ENCODE peak calls at places on chromosome 5, in eight cellular contexts. K, D, Q, S, L, Y, J and U are unnamed samples.
A peak's percentile ranks its signal among the peaks of the same experiment; 100 is the strongest.

GRCh38 chr5:51377151-51378060 is 5.8 kb upstream of the ISL1 start:
- DNase-seq in D (no peak), Y (no peak), J (no peak), Q (peak; percentile 26), S (peak; percentile 71), K (no peak), L (no peak), U (no peak)

GRCh38 chr5:113259034-113259433 is 175.8 kb downstream of the TSSK1B start:
- DNase-seq in L (no peak), Y (no peak), J (no peak), D (no peak), Q (no peak), K (no peak), S (no peak), U (no peak)

GRCh38 chr5:67731886-67732285 is 483.7 kb upstream of the PIK3R1 start:
- DNase-seq in L (no peak), Q (no peak), K (no peak), S (no peak), J (no peak), Y (no peak), D (no peak), U (no peak)

GRCh38 chr5:67147768-67148167 is 48.8 kb downstream of the CD180 start:
- DNase-seq in Q (no peak), Y (no peak), D (no peak), L (no peak), S (no peak), J (no peak), K (peak; percentile 70), U (no peak)

GRCh38 chr5:42949348-42950090 is 90.6 kb downstream of the ANXA2R start:
- DNase-seq in K (peak; percentile 55), S (peak; percentile 50), Q (no peak), Y (no peak), L (peak; percentile 68), J (peak; percentile 61), D (peak; percentile 58), U (peak; percentile 75)

GRCh38 chr5:111583761-111584203 is 71.4 kb upstream of the STARD4 start:
- DNase-seq in J (no peak), D (no peak), Y (no peak), K (peak; percentile 30), L (no peak), Q (no peak), S (no peak), U (peak; percentile 38)

GRCh38 chr5:66642538-66642937 is 46.3 kb downstream of the MAST4 start:
- DNase-seq in Q (no peak), L (no peak), S (no peak), K (no peak), Y (no peak), D (no peak), J (no peak), U (no peak)

GRCh38 chr5:10607666-10608442 is 44.0 kb downstream of the ANKRD33B start:
- DNase-seq in K (peak; percentile 92), Y (no peak), L (peak; percentile 81), Q (no peak), D (no peak), J (peak; percentile 59), S (peak; percentile 50), U (no peak)

GRCh38 chr5:173777669-173778068 is 110.5 kb upstream of the CPEB4 start:
- DNase-seq in Q (no peak), J (no peak), D (no peak), S (no peak), Y (no peak), L (no peak), K (no peak), U (no peak)

GRCh38 chr5:31407921-31408714 is 123.8 kb downstream of the DROSHA start:
- DNase-seq in K (peak; percentile 24), S (no peak), Q (no peak), J (no peak), D (no peak), Y (no peak), L (no peak), U (peak; percentile 38)

DNA sequence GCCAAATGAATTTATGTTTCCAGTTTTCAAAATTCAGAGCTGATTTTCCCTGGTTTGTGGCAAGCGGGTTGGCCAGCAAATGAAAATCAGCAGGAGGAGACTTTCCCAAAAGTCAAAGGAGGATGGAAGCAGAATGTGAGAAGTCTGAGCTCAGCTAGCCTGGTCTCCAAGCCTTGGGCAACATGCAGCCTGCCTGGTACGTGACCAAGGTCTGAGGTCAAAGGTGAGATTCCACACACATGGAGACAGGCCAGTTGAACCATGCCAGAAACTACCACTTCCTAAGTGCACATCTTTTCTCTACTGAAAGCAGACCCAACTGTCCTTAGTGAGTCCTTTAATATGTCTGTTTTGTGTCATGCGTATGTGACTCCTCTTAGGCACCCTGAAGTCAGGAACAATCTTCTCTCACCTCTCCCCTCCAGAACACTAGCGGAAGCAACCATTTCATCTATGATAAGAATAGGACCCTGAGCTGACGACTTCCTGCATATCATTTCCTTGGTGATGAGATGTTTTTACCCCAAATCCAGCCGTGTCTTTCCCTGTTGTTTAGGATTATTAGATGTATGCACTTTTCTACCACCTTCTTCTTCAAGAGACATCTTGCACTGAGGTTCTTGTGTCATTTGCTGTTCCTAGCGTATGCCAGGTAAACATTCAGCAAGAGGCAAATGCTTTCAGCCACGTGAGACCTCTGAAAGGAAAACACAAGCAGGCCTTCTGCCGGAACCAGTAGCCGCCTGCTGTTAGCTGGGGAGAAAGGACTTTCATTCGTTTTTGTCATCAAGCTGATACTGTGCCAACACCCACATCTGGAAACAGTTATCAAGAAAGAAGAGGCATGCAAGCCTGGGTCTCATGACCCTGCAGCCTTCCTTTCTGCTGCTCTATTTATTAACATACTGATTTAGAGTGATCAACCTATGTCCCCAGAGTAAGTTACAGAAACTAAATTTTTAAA is 9.7 kb upstream of the TGFBI start:
- DNase-seq in D (no peak), K (peak; percentile 99), L (no peak), S (no peak), Q (no peak), J (no peak), Y (no peak), U (peak; percentile 97)
- TF ChIP-seq CTCF in D (peak; percentile 18), K (peak; percentile 66), L (no peak), S (no peak), Q (no peak), J (no peak), Y (no peak), U (peak; percentile 71)

GRCh38 chr5:134581241-134581981 is 51.2 kb downstream of the SAR1B start:
- DNase-seq in K (no peak), D (no peak), Q (no peak), S (no peak), J (no peak), Y (no peak), L (peak; percentile 43), U (no peak)
- TF ChIP-seq CTCF in K (no peak), D (no peak), Q (no peak), S (no peak), J (no peak), Y (no peak), L (no peak), U (no peak)

DNA sequence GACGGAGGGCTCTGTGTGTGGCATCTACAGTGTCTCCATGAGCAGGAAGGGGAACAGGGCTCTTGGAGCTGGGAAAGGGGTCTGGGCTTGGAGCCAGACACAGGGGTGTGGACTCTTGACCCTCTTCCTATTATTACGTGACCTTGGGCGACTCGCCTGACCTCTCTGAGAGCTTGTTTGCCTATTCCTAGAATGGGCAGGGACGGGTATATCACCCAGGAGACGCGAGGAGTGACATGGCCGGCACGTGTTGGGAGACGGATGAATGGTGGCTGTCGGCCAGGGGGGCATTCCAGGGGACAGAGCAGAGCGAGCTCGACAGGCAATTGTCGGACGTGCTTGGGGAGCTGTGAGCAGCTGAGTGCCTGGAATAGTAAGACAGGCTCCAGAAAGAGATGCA is 29.4 kb upstream of the UNC5A start:
- DNase-seq in Q (no peak), J (peak; percentile 8), K (no peak), S (no peak), L (no peak), Y (no peak), D (no peak), U (no peak)
- TF ChIP-seq CTCF in Q (no peak), J (no peak), K (no peak), S (no peak), L (no peak), Y (no peak), D (no peak), U (no peak)

GRCh38 chr5:134371834-134372340 is 518 bp downstream of the UBE2B start:
- DNase-seq in Y (peak; percentile 41), L (peak; percentile 51), D (peak; percentile 55), J (peak; percentile 83), Q (peak; percentile 78), S (peak; percentile 89), K (peak; percentile 44), U (peak; percentile 5)
- TF ChIP-seq CTCF in Y (no peak), L (no peak), D (no peak), J (no peak), Q (no peak), S (no peak), K (no peak), U (no peak)